ENCODE peak calls at places on chromosomes 7 and 10, in nine cellular contexts. L is mesothelial cell of epicardium; X is DMS 273 treated with DMSO at 0.1 percent for 48 hours; G is CD4-positive, CD25-positive, alpha-beta regulatory T cell; N is putamen; Z is neural progenitor cell; J is tibial artery; B is iris pigment epithelial cell; R is CD4-positive, alpha-beta T cell. K is an unnamed sample.

GRCh38 chr7:517848-518629 is 1.6 kb downstream of the PDGFA start:
- DNase-seq in G (no peak), N (peak; percentile 49), B (peak; percentile 74), R (no peak), J (peak; percentile 82), Z (peak; percentile 71), X (no peak), L (no peak), K (no peak)

GRCh38 chr7:129308047-129308446 is 83.2 kb downstream of the AHCYL2 start:
- DNase-seq in N (no peak), G (no peak), R (no peak), B (peak; percentile 59), L (no peak), J (no peak), Z (no peak), X (no peak), K (no peak)

GRCh38 chr10:17586741-17587720 is 30.1 kb downstream of the HACD1 start:
- DNase-seq in J (no peak), X (no peak), B (peak; percentile 37), R (no peak), G (no peak), Z (no peak), N (no peak), L (no peak), K (no peak)

GRCh38 chr7:100489824-100490223 is 6.1 kb downstream of the NYAP1 start:
- DNase-seq in L (peak; percentile 79), G (no peak), Z (peak; percentile 100), B (peak; percentile 92), X (peak; percentile 96), R (peak; percentile 61), J (no peak), N (peak; percentile 97), K (no peak)

GRCh38 chr7:29019275-29019820 is 61.2 kb upstream of the TRIL start:
- DNase-seq in B (no peak), R (no peak), X (peak; percentile 49), Z (no peak), G (no peak), L (no peak), N (no peak), J (no peak), K (no peak)

GRCh38 chr7:72924417-72924747 is 513 bp upstream of the POM121 start:
- DNase-seq in X (no peak), J (no peak), L (no peak), G (no peak), B (peak; percentile 16), N (no peak), R (no peak), Z (no peak), K (no peak)

GRCh38 chr10:78772083-78772482 is 296.7 kb upstream of the ZMIZ1 start:
- DNase-seq in R (no peak), J (no peak), B (no peak), Z (no peak), L (no peak), G (no peak), X (no peak), N (no peak), K (peak; percentile 42)

GRCh38 chr7:76316984-76317781 is 14.7 kb downstream of the HSPB1 start:
- DNase-seq in X (no peak), B (no peak), J (no peak), N (no peak), Z (no peak), R (no peak), L (no peak), G (no peak), K (no peak)

GRCh38 chr10:14236341-14236740 is 94.4 kb downstream of the FRMD4A start:
- DNase-seq in Z (no peak), B (no peak), N (no peak), X (no peak), R (no peak), J (no peak), G (no peak), L (no peak), K (no peak)

GRCh38 chr10:52956451-52956850 is 183.9 kb upstream of the MBL2 start:
- DNase-seq in L (no peak), R (no peak), Z (no peak), X (no peak), N (no peak), B (no peak), G (no peak), J (no peak), K (no peak)

GRCh38 chr7:32611201-32611691 is 116.0 kb downstream of the AVL9 start:
- DNase-seq in X (no peak), R (no peak), N (no peak), J (no peak), B (no peak), G (no peak), L (no peak), Z (no peak), K (no peak)

GRCh38 chr7:92615861-92616260 is 25.7 kb upstream of the FAM133B start:
- DNase-seq in J (no peak), X (no peak), G (no peak), N (peak; percentile 76), L (no peak), Z (no peak), B (no peak), R (no peak), K (no peak)

GRCh38 chr7:82469207-82469606 is 25.6 kb upstream of the CACNA2D1 start:
- DNase-seq in Z (no peak), G (no peak), R (no peak), N (no peak), J (no peak), B (no peak), L (no peak), X (no peak), K (no peak)

GRCh38 chr10:71036586-71036985 is 148.2 kb upstream of the PCBD1 start:
- DNase-seq in R (no peak), J (no peak), L (no peak), X (no peak), Z (no peak), N (no peak), B (no peak), G (no peak), K (no peak)

GRCh38 chr10:23917251-23917908 is 291.6 kb upstream of the KIAA1217 start:
- DNase-seq in R (no peak), Z (no peak), X (peak; percentile 46), L (no peak), G (no peak), J (no peak), N (no peak), B (no peak), K (no peak)